ENCODE peak calls at places on chromosomes 1 and 21, in seven cellular contexts. One of them, this sample, is unnamed.

GRCh38 chr21:26389971-26390641 is 183.0 kb downstream of the CYYR1 start:
- DNase-seq in heart right ventricle: no peak
- DNase-seq in ovary: no peak
- DNase-seq in stomach: no peak
- DNase-seq in prostate gland: peak; percentile 49
- DNase-seq in NT2/D1: no peak
- DNase-seq in pancreas: no peak
- DNase-seq in this sample: no peak

GRCh38 chr1:1313500-1314236 is 5.3 kb downstream of the PUSL1 start:
- DNase-seq in heart right ventricle: no peak
- DNase-seq in ovary: no peak
- DNase-seq in stomach: no peak
- DNase-seq in prostate gland: no peak
- DNase-seq in NT2/D1: no peak
- DNase-seq in pancreas: no peak
- DNase-seq in this sample: no peak

GRCh38 chr1:48923116-48923515 is 146.4 kb upstream of the BEND5 start:
- DNase-seq in heart right ventricle: no peak
- DNase-seq in ovary: no peak
- DNase-seq in stomach: no peak
- DNase-seq in prostate gland: no peak
- DNase-seq in NT2/D1: no peak
- DNase-seq in pancreas: no peak
- DNase-seq in this sample: no peak

GRCh38 chr1:62294211-62294610 is 25.0 kb downstream of the KANK4 start:
- DNase-seq in heart right ventricle: no peak
- DNase-seq in ovary: no peak
- DNase-seq in stomach: peak; percentile 33
- DNase-seq in prostate gland: no peak
- DNase-seq in NT2/D1: peak; percentile 55
- DNase-seq in pancreas: no peak
- DNase-seq in this sample: no peak

GRCh38 chr1:46653405-46653853 is 14.7 kb downstream of the ATPAF1 start:
- DNase-seq in heart right ventricle: no peak
- DNase-seq in ovary: no peak
- DNase-seq in stomach: no peak
- DNase-seq in prostate gland: no peak
- DNase-seq in NT2/D1: no peak
- DNase-seq in pancreas: no peak
- DNase-seq in this sample: no peak

GRCh38 chr1:94186946-94187345 is 50.4 kb downstream of the ARHGAP29 start:
- DNase-seq in heart right ventricle: no peak
- DNase-seq in ovary: no peak
- DNase-seq in stomach: no peak
- DNase-seq in prostate gland: no peak
- DNase-seq in NT2/D1: no peak
- DNase-seq in pancreas: no peak
- DNase-seq in this sample: no peak

GRCh38 chr1:193318347-193318746 is 131.9 kb upstream of the B3GALT2 start:
- DNase-seq in heart right ventricle: no peak
- DNase-seq in ovary: no peak
- DNase-seq in stomach: no peak
- DNase-seq in prostate gland: no peak
- DNase-seq in NT2/D1: no peak
- DNase-seq in pancreas: no peak
- DNase-seq in this sample: no peak

GRCh38 chr1:172277277-172277676 is 143.2 kb upstream of the C1orf105 start:
- DNase-seq in heart right ventricle: no peak
- DNase-seq in ovary: no peak
- DNase-seq in stomach: no peak
- DNase-seq in prostate gland: no peak
- DNase-seq in NT2/D1: no peak
- DNase-seq in pancreas: no peak
- DNase-seq in this sample: no peak

GRCh38 chr1:54517536-54517935 is 30.5 kb upstream of the ACOT11 start:
- DNase-seq in heart right ventricle: no peak
- DNase-seq in ovary: no peak
- DNase-seq in stomach: no peak
- DNase-seq in prostate gland: no peak
- DNase-seq in NT2/D1: no peak
- DNase-seq in pancreas: no peak
- DNase-seq in this sample: no peak

GRCh38 chr1:221829327-221830011 is 87.6 kb upstream of the DUSP10 start:
- DNase-seq in heart right ventricle: no peak
- DNase-seq in ovary: no peak
- DNase-seq in stomach: no peak
- DNase-seq in prostate gland: no peak
- DNase-seq in NT2/D1: no peak
- DNase-seq in pancreas: no peak
- DNase-seq in this sample: no peak

GRCh38 chr1:213519098-213519497 is 468.1 kb downstream of the RPS6KC1 start:
- DNase-seq in heart right ventricle: no peak
- DNase-seq in ovary: no peak
- DNase-seq in stomach: no peak
- DNase-seq in prostate gland: no peak
- DNase-seq in NT2/D1: no peak
- DNase-seq in pancreas: no peak
- DNase-seq in this sample: no peak

GRCh38 chr1:230359992-230360391 is 66.1 kb downstream of the PGBD5 start:
- DNase-seq in heart right ventricle: no peak
- DNase-seq in ovary: no peak
- DNase-seq in stomach: no peak
- DNase-seq in prostate gland: peak; percentile 20
- DNase-seq in NT2/D1: no peak
- DNase-seq in pancreas: no peak
- DNase-seq in this sample: peak; percentile 48

GRCh38 chr1:176205322-176205914 is 1.7 kb downstream of the COP1 start:
- DNase-seq in heart right ventricle: no peak
- DNase-seq in ovary: no peak
- DNase-seq in stomach: no peak
- DNase-seq in prostate gland: no peak
- DNase-seq in NT2/D1: no peak
- DNase-seq in pancreas: no peak
- DNase-seq in this sample: no peak

GRCh38 chr1:6928106-6928885 is 143.0 kb downstream of the CAMTA1 start:
- DNase-seq in heart right ventricle: no peak
- DNase-seq in ovary: no peak
- DNase-seq in stomach: no peak
- DNase-seq in prostate gland: no peak
- DNase-seq in NT2/D1: no peak
- DNase-seq in pancreas: no peak
- DNase-seq in this sample: no peak

GRCh38 chr1:214446772-214447556 is 104.4 kb downstream of the PTPN14 start:
- DNase-seq in heart right ventricle: no peak
- DNase-seq in ovary: no peak
- DNase-seq in stomach: peak; percentile 62
- DNase-seq in prostate gland: peak; percentile 33
- DNase-seq in NT2/D1: peak; percentile 96
- DNase-seq in pancreas: no peak
- DNase-seq in this sample: no peak

GRCh38 chr1:168230709-168231108 is 4.9 kb downstream of the SFT2D2 start:
- DNase-seq in heart right ventricle: no peak
- DNase-seq in ovary: no peak
- DNase-seq in stomach: no peak
- DNase-seq in prostate gland: no peak
- DNase-seq in NT2/D1: no peak
- DNase-seq in pancreas: no peak
- DNase-seq in this sample: no peak

GRCh38 chr1:91809267-91809666 is 76.7 kb downstream of the TGFBR3 start:
- DNase-seq in heart right ventricle: no peak
- DNase-seq in ovary: no peak
- DNase-seq in stomach: no peak
- DNase-seq in prostate gland: no peak
- DNase-seq in NT2/D1: no peak
- DNase-seq in pancreas: no peak
- DNase-seq in this sample: no peak

GRCh38 chr1:41999884-42000283 is 81.2 kb upstream of the HIVEP3 start:
- DNase-seq in heart right ventricle: no peak
- DNase-seq in ovary: no peak
- DNase-seq in stomach: no peak
- DNase-seq in prostate gland: no peak
- DNase-seq in NT2/D1: no peak
- DNase-seq in pancreas: no peak
- DNase-seq in this sample: no peak

GRCh38 chr1:174953657-174954435 is 45.9 kb upstream of the CACYBP start:
- DNase-seq in heart right ventricle: no peak
- DNase-seq in ovary: no peak
- DNase-seq in stomach: no peak
- DNase-seq in prostate gland: no peak
- DNase-seq in NT2/D1: no peak
- DNase-seq in pancreas: no peak
- DNase-seq in this sample: no peak

DNA sequence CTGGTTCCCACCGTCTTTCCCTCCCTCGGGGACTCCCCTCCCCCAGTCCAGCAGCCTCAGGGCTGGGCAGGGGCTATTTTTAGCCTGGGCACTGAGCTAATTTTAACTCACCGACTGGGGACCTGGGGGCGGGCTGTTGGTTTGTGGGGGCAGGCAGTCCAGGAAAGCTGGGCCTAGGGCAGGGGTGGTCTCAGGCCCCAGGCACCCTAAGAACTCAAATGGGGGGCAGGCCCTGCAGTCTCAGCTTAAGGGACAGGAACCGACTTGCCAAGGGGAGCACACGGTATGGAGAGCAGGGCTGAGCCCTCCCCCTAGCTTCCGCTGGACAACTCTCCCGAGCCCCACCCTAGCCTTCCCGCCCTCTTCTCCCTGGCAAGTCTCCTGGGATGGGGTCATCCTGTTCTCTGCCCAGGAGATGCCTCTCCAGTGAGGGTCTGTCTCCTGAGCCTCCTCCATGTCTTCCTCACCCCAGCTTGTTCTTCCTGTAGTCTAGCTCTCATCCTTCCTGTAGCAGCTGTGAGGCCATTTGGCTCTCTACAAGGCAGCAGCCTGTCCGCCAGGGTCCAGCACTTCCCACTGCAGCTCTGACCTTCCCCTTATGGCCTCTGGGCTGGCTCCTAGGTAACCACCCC is 10.1 kb downstream of the MEF2D start:
- DNase-seq in heart right ventricle: peak; percentile 63
- DNase-seq in ovary: peak; percentile 67
- DNase-seq in stomach: no peak
- DNase-seq in prostate gland: no peak
- DNase-seq in NT2/D1: no peak
- DNase-seq in pancreas: no peak
- DNase-seq in this sample: no peak
- H3K4me3 ChIP-seq in heart right ventricle: peak overlapping the region; percentile 15
- H3K4me3 ChIP-seq in ovary: peak overlapping the region; percentile 29
- H3K4me3 ChIP-seq in stomach: peak overlapping the region; percentile 11
- H3K4me3 ChIP-seq in prostate gland: peak overlapping the region; percentile 7
- H3K4me3 ChIP-seq in NT2/D1: peak overlapping the region; percentile 3
- H3K4me3 ChIP-seq in pancreas: no peak overlapping the region
- H3K4me3 ChIP-seq in this sample: no peak overlapping the region

DNA sequence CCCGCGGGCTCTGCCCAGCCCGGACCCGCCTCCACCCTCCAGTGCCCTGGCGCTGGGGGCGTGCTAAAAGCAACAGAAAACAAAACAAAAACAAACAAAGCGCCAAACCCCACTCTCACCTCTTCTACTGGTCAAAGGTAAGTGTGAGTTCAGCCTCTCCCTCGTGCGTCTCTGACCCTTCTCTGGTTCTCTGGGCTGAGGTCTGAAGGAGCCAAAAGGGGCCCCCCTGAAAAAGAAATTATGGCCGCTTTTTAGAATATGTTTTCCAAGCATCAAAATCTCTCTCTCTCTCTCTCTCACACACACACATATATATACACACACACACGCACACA is 133.5 kb upstream of the DPYD start:
- DNase-seq in heart right ventricle: no peak
- DNase-seq in ovary: no peak
- DNase-seq in stomach: no peak
- DNase-seq in prostate gland: no peak
- DNase-seq in NT2/D1: no peak
- DNase-seq in pancreas: no peak
- DNase-seq in this sample: no peak
- H3K4me3 ChIP-seq in heart right ventricle: peak overlapping the region; percentile 59
- H3K4me3 ChIP-seq in ovary: no peak overlapping the region
- H3K4me3 ChIP-seq in stomach: peak overlapping the region; percentile 68
- H3K4me3 ChIP-seq in prostate gland: peak overlapping the region; percentile 33
- H3K4me3 ChIP-seq in NT2/D1: peak overlapping the region; percentile 68
- H3K4me3 ChIP-seq in pancreas: no peak overlapping the region
- H3K4me3 ChIP-seq in this sample: no peak overlapping the region

DNA sequence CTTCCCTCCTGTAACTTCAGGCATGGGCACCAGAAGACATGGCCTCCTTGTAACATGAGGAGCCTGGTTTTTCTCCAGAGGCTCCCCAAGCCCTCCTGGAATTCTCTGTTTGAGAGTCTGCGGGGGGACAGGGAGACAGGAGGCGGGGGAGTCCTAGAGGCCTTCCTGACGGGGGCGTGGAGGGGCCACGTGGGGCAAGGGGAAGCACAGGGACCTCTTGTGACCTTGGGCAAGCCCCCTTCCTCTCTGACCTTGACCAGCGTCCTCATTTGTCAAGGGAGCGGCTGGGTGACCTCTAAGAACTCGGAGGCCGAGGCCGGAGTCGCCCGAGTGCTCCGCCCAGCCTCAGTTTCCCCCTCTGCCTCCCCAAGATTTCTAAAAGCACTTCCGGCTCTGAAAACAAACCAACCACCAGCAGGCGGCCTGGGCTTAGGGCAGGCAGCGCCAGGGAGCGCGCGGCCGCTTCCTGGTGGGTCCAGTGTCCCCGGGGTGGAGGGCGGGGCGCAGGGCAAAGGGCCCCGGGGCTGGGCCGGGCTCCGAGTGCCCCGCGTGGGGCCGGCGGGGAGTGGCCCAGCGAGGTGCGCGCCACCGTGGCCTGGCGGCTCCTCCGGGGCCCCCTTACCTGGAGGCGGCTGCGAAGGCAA is 361 bp downstream of the TMCO4 start:
- DNase-seq in heart right ventricle: peak; percentile 63
- DNase-seq in ovary: peak; percentile 66
- DNase-seq in stomach: peak; percentile 84
- DNase-seq in prostate gland: peak; percentile 61
- DNase-seq in NT2/D1: no peak
- DNase-seq in pancreas: peak; percentile 89
- DNase-seq in this sample: no peak
- H3K4me3 ChIP-seq in heart right ventricle: peak overlapping the region; percentile 76
- H3K4me3 ChIP-seq in ovary: peak overlapping the region; percentile 72
- H3K4me3 ChIP-seq in stomach: peak overlapping the region; percentile 73
- H3K4me3 ChIP-seq in prostate gland: peak overlapping the region; percentile 65
- H3K4me3 ChIP-seq in NT2/D1: peak overlapping the region; percentile 32
- H3K4me3 ChIP-seq in pancreas: peak overlapping the region; percentile 65
- H3K4me3 ChIP-seq in this sample: peak overlapping the region; percentile 53

DNA sequence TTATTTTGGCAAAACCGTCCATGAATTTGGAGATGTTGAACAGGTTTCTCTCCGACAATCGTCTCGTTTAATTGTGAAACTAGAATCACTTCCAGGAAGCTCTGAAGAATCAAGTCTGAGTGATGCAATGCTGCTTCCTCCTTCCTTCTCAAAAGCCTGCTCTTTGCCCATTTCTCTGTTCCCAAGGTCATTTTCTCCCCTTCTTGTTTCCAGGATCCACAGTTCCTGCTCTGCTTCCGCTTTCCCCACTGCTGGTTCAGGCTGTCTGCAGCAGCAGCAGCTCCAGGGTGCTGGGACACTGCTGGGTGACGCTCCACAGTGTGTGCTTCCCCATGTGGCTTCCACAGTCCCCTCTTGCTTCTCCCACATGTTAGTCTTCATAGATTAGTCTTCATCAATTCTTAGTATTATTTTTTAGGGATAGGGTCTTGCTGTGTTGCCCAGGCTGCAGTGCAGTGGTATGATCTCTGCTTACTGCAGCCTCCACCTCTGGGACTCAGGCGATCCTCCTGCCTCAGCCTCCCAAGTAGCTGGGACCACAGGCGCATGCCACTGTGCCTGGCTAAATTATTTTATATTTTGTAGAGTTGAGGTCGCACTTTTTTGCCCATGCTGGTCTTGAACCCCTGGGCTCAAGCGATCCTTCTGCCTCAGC is 156.2 kb downstream of the DYRK1A start:
- DNase-seq in heart right ventricle: no peak
- DNase-seq in ovary: no peak
- DNase-seq in stomach: no peak
- DNase-seq in prostate gland: no peak
- DNase-seq in NT2/D1: no peak
- DNase-seq in pancreas: no peak
- DNase-seq in this sample: no peak
- H3K4me3 ChIP-seq in heart right ventricle: no peak overlapping the region
- H3K4me3 ChIP-seq in ovary: no peak overlapping the region
- H3K4me3 ChIP-seq in stomach: no peak overlapping the region
- H3K4me3 ChIP-seq in prostate gland: no peak overlapping the region
- H3K4me3 ChIP-seq in NT2/D1: no peak overlapping the region
- H3K4me3 ChIP-seq in pancreas: no peak overlapping the region
- H3K4me3 ChIP-seq in this sample: no peak overlapping the region

This sample was measured in LNCaP clone FGC.